ENCODE peak calls at places on chromosomes 5 and 9, in eight cellular contexts. B, N, C, Y, T, X, Q and J are unnamed samples.

GRCh38 chr5:58172946-58173345 is 286.9 kb downstream of the PLK2 start:
- DNase-seq in X (no peak), Y (no peak), B (no peak), C (no peak), T (no peak), N (no peak), Q (no peak), J (no peak)

GRCh38 chr9:8437878-8438277 is 638.3 kb upstream of the DMAC1 start:
- DNase-seq in Q (no peak), X (no peak), C (no peak), B (peak), T (no peak), Y (no peak), N (no peak), J (no peak)

GRCh38 chr5:141522301-141522700 is 33.4 kb downstream of the PCDHGC5 start:
- DNase-seq in X (peak), Q (no peak), T (no peak), Y (no peak), C (no peak), B (no peak), N (no peak), J (no peak)

GRCh38 chr9:89935791-89936190 is 331.0 kb downstream of the GADD45G start:
- DNase-seq in B (no peak), N (no peak), C (no peak), X (no peak), Y (no peak), T (no peak), Q (no peak), J (no peak)

GRCh38 chr9:99103909-99104458 is 929 bp upstream of the TGFBR1 start:
- DNase-seq in Q (peak), T (peak), C (no peak), X (no peak), N (no peak), Y (no peak), B (no peak), J (no peak)

GRCh38 chr5:118033686-118034338 is 954.5 kb downstream of the DTWD2 start:
- DNase-seq in X (no peak), B (no peak), C (no peak), Y (no peak), N (no peak), Q (no peak), T (no peak), J (no peak)

GRCh38 chr5:7638456-7638855 is 212.5 kb downstream of the CFAP90 start:
- DNase-seq in T (no peak), Q (peak), N (no peak), X (peak), B (no peak), C (peak), Y (no peak), J (peak)

GRCh38 chr9:129687391-129687790 is 21.9 kb downstream of the PRRX2 start:
- DNase-seq in B (no peak), Q (no peak), X (no peak), Y (no peak), C (no peak), N (no peak), T (no peak), J (no peak)

GRCh38 chr9:127741831-127742434 is 6.8 kb upstream of the TOR2A start:
- DNase-seq in T (no peak), Q (peak), Y (no peak), N (no peak), C (no peak), X (no peak), B (peak), J (no peak)

GRCh38 chr9:71685394-71685793 is 82.9 kb downstream of the CEMIP2 start:
- DNase-seq in N (peak), B (no peak), Q (peak), C (no peak), X (no peak), Y (peak), T (peak), J (no peak)

GRCh38 chr5:149203896-149204544 is 62.7 kb downstream of the ABLIM3 start:
- DNase-seq in T (no peak), Q (peak), N (no peak), B (no peak), X (peak), Y (no peak), C (no peak), J (peak)

GRCh38 chr5:1517838-1518237 is 5.9 kb downstream of the LPCAT1 start:
- DNase-seq in C (no peak), Q (no peak), N (no peak), B (no peak), T (no peak), X (no peak), Y (no peak), J (no peak)

GRCh38 chr9:70902705-70903131 is 218.7 kb downstream of the TRPM3 start:
- DNase-seq in Y (no peak), X (peak), N (no peak), B (no peak), T (no peak), C (peak), Q (peak), J (no peak)

GRCh38 chr5:14164764-14165163 is 21.6 kb downstream of the TRIO start:
- DNase-seq in T (no peak), Y (no peak), X (no peak), B (peak), C (no peak), N (no peak), Q (no peak), J (peak)

GRCh38 chr5:154892370-154892771 is 33.9 kb downstream of the CNOT8 start:
- DNase-seq in B (peak), C (no peak), T (no peak), X (no peak), Y (no peak), Q (no peak), N (no peak), J (no peak)

GRCh38 chr9:89466451-89467277 is 31.2 kb downstream of the SEMA4D start:
- DNase-seq in B (no peak), Y (no peak), T (no peak), Q (no peak), C (no peak), X (no peak), N (no peak), J (no peak)

GRCh38 chr9:4657426-4658159 is 4.5 kb upstream of the PLPP6 start:
- DNase-seq in N (no peak), Q (no peak), Y (no peak), X (no peak), T (no peak), B (no peak), C (no peak), J (no peak)

GRCh38 chr5:135826994-135827671 is 7.3 kb upstream of the SLC25A48 start:
- DNase-seq in T (no peak), C (no peak), X (no peak), Q (no peak), Y (no peak), N (no peak), B (no peak), J (no peak)

GRCh38 chr9:17462869-17463464 is 115.9 kb upstream of the SH3GL2 start:
- DNase-seq in Q (peak), Y (peak), N (peak), B (peak), C (peak), X (peak), T (no peak), J (no peak)

GRCh38 chr5:60102961-60103683 is 209.6 kb upstream of the PDE4D start:
- DNase-seq in Y (no peak), C (peak), Q (peak), B (no peak), N (no peak), T (no peak), X (peak), J (no peak)

GRCh38 chr5:168795943-168796342 is 216.8 kb upstream of the PANK3 start:
- DNase-seq in Q (no peak), Y (no peak), B (no peak), C (no peak), N (no peak), T (no peak), X (no peak), J (no peak)

GRCh38 chr9:101711330-101711941 is 27.0 kb downstream of the GRIN3A start:
- DNase-seq in Y (no peak), B (peak), T (no peak), C (no peak), N (peak), X (peak), Q (peak), J (no peak)

GRCh38 chr5:67308988-67309688 is 112.5 kb upstream of the CD180 start:
- DNase-seq in B (no peak), T (no peak), C (no peak), Y (no peak), N (no peak), Q (no peak), X (no peak), J (peak)

GRCh38 chr5:55042886-55043285 is 18.8 kb downstream of the GZMK start:
- DNase-seq in N (no peak), Y (no peak), B (no peak), C (no peak), X (no peak), T (no peak), Q (no peak), J (no peak)

GRCh38 chr9:93110400-93110855 is 14.4 kb downstream of the CARD19 start:
- DNase-seq in X (no peak), Y (no peak), T (no peak), C (no peak), N (no peak), Q (no peak), B (peak), J (no peak)

GRCh38 chr5:59317023-59317771 is 576.3 kb downstream of the PDE4D start:
- DNase-seq in Y (no peak), C (peak), Q (peak), X (no peak), N (no peak), T (no peak), B (peak), J (no peak)

GRCh38 chr9:92617195-92617813 is 52.6 kb downstream of the IPPK start:
- DNase-seq in T (no peak), N (no peak), X (no peak), Y (no peak), B (no peak), C (no peak), Q (no peak), J (no peak)

GRCh38 chr5:154316223-154316967 is 125.9 kb downstream of the GALNT10 start:
- DNase-seq in B (no peak), T (no peak), Q (no peak), N (no peak), C (no peak), X (no peak), Y (no peak), J (no peak)

GRCh38 chr9:136886610-136887597 is 588 bp downstream of the TRAF2 start:
- DNase-seq in C (no peak), Y (no peak), N (peak), X (peak), B (peak), Q (peak), T (peak), J (no peak)

GRCh38 chr9:112145886-112146285 is 29.2 kb downstream of the SUSD1 start:
- DNase-seq in N (no peak), T (no peak), X (peak), Q (peak), Y (no peak), C (no peak), B (no peak), J (no peak)

GRCh38 chr9:86020731-86021130 is 78.6 kb downstream of the GOLM1 start:
- DNase-seq in Y (no peak), Q (no peak), X (no peak), N (no peak), T (no peak), B (no peak), C (no peak), J (no peak)

GRCh38 chr9:130327070-130327780 is 61.7 kb downstream of the HMCN2 start:
- DNase-seq in B (peak), Q (no peak), T (no peak), C (no peak), Y (no peak), X (no peak), N (no peak), J (no peak)